ENCODE peak calls at places on chromosomes 12 and 14, in eight cellular contexts. C, D, R, Z, U, S, K and B are unnamed samples.

GRCh38 chr12:111624540-111624939 is 25.4 kb upstream of the ATXN2 start:
- DNase-seq in C (no peak), D (no peak), R (no peak), Z (no peak), U (no peak), S (no peak), K (no peak), B (no peak)

GRCh38 chr12:124361996-124362395 is 67.1 kb downstream of the RFLNA start:
- DNase-seq in C (no peak), D (no peak), R (no peak), Z (no peak), U (no peak), S (no peak), K (no peak), B (no peak)

GRCh38 chr12:53063708-53064612 is 14.1 kb downstream of the TNS2 start:
- DNase-seq in C (no peak), D (peak; percentile 79), R (no peak), Z (no peak), U (no peak), S (no peak), K (no peak), B (peak; percentile 91)

GRCh38 chr12:4169959-4170358 is 103.6 kb upstream of the CCND2 start:
- DNase-seq in C (no peak), D (no peak), R (no peak), Z (no peak), U (no peak), S (no peak), K (no peak), B (no peak)

GRCh38 chr14:34502826-34503225 is 36.7 kb downstream of the EAPP start:
- DNase-seq in C (no peak), D (peak; percentile 61), R (no peak), Z (no peak), U (no peak), S (no peak), K (no peak), B (no peak)

GRCh38 chr12:118544569-118544968 is 168.2 kb downstream of the SUDS3 start:
- DNase-seq in C (no peak), D (no peak), R (no peak), Z (no peak), U (peak; percentile 70), S (no peak), K (peak; percentile 62), B (no peak)

GRCh38 chr12:95083938-95084337 is 10.5 kb upstream of the NR2C1 start:
- DNase-seq in C (no peak), D (peak; percentile 93), R (no peak), Z (no peak), U (no peak), S (no peak), K (peak; percentile 44), B (no peak)

GRCh38 chr14:95144849-95145248 is 12.5 kb downstream of the DICER1 start:
- DNase-seq in C (no peak), D (no peak), R (no peak), Z (no peak), U (no peak), S (no peak), K (no peak), B (no peak)

GRCh38 chr12:100717733-100718067 is 76.9 kb upstream of the ANO4 start:
- DNase-seq in C (no peak), D (peak; percentile 24), R (no peak), Z (no peak), U (no peak), S (no peak), K (no peak), B (no peak)

GRCh38 chr14:32405856-32406255 is 76.8 kb downstream of the AKAP6 start:
- DNase-seq in C (no peak), D (no peak), R (no peak), Z (no peak), U (no peak), S (no peak), K (no peak), B (no peak)

GRCh38 chr14:70995671-70996070 is 88.4 kb downstream of the PCNX1 start:
- DNase-seq in C (no peak), D (no peak), R (no peak), Z (no peak), U (no peak), S (no peak), K (peak; percentile 36), B (no peak)

GRCh38 chr12:118015944-118016343 is 559 bp upstream of the RFC5 start:
- DNase-seq in C (no peak), D (no peak), R (no peak), Z (no peak), U (no peak), S (no peak), K (no peak), B (no peak)